ENCODE peak calls at places on chromosomes 13 and 19, in ten cellular contexts. Z is lung microvascular endothelial cell; Q is astrocyte of the spinal cord; R is AG10803; F is activated CD4-positive, CD25-positive, alpha-beta regulatory T cell treated with anti-CD3 and anti-CD28 coated beads, Interleukin-2, amount 50 U/mL, for 16 hours; O is amniotic epithelial cell; C is CD4-positive, alpha-beta T cell; A is amniotic stem cell; G is M059J; T is stimulated activated CD4-positive, alpha-beta T cell treated with anti-CD3 and anti-CD28 coated beads, TNF-alpha, amount 100 ng/mL, for 24 hours. W is an unnamed sample.

GRCh38 chr13:83121904-83122303 is 760.4 kb downstream of the SLITRK1 start:
- DNase-seq in F (no peak), Z (no peak), R (no peak), C (no peak), T (no peak), O (no peak), G (peak), A (no peak), Q (no peak), W (no peak)

GRCh38 chr13:98372886-98373285 is 195.8 kb upstream of the RNF113B start:
- DNase-seq in R (peak), T (no peak), G (no peak), C (no peak), Q (peak), O (peak), Z (no peak), F (no peak), A (no peak), W (no peak)

GRCh38 chr19:10517361-10517759 is at the start of gene S1PR5:
- DNase-seq in T (no peak), F (no peak), A (no peak), R (no peak), G (peak), Z (peak), C (no peak), O (no peak), Q (no peak), W (no peak)

GRCh38 chr13:114222461-114222968 is 12.2 kb upstream of the CDC16 start:
- DNase-seq in R (no peak), A (no peak), O (peak), T (no peak), F (no peak), C (no peak), Q (no peak), G (no peak), Z (no peak), W (no peak)

GRCh38 chr19:2624537-2625091 is 77.9 kb downstream of the GNG7 start:
- DNase-seq in G (peak), Z (no peak), R (no peak), O (no peak), F (no peak), A (no peak), T (no peak), C (no peak), Q (no peak), W (no peak)

GRCh38 chr13:75079226-75079625 is 402.7 kb downstream of the TBC1D4 start:
- DNase-seq in Z (peak), T (no peak), C (no peak), A (no peak), Q (peak), F (no peak), R (no peak), O (no peak), G (peak), W (no peak)

GRCh38 chr19:49056101-49056901 is 1.2 kb downstream of the CGB7 start:
- DNase-seq in A (no peak), Q (peak), G (peak), C (peak), O (peak), T (peak), R (peak), F (no peak), Z (peak), W (no peak)

GRCh38 chr13:52701728-52702480 is 37.7 kb downstream of the CNMD start:
- DNase-seq in Z (peak), C (no peak), Q (no peak), A (no peak), O (no peak), R (no peak), T (no peak), F (no peak), G (no peak), W (no peak)

GRCh38 chr19:37594982-37595382 is 306 bp downstream of the ZNF540 start:
- DNase-seq in T (no peak), G (no peak), O (peak), Q (no peak), F (peak), A (peak), C (peak), R (peak), Z (peak), W (no peak)

GRCh38 chr19:2261438-2262172 is 5.4 kb upstream of the JSRP1 start:
- DNase-seq in G (peak), T (no peak), F (no peak), R (no peak), C (peak), Z (no peak), Q (no peak), A (no peak), O (no peak), W (no peak)

GRCh38 chr19:41877490-41877876 is 404 bp downstream of the CD79A start:
- DNase-seq in R (no peak), C (no peak), F (no peak), O (no peak), A (no peak), Q (no peak), Z (no peak), T (no peak), G (no peak), W (no peak)

GRCh38 chr13:109998808-109999528 is 212.6 kb upstream of the IRS2 start:
- DNase-seq in O (peak), T (no peak), Z (no peak), G (peak), C (no peak), R (peak), Q (peak), A (peak), F (no peak), W (no peak)

GRCh38 chr19:3161453-3161852 is 17.1 kb upstream of the S1PR4 start:
- DNase-seq in R (no peak), T (no peak), Q (no peak), C (no peak), A (no peak), Z (peak), F (no peak), G (peak), O (peak), W (no peak)

GRCh38 chr13:94713556-94714182 is 1.3 kb upstream of the SOX21 start:
- DNase-seq in R (no peak), O (no peak), F (no peak), G (no peak), Q (peak), Z (no peak), A (no peak), T (no peak), C (no peak), W (no peak)

GRCh38 chr13:30736461-30736860 is 1.1 kb downstream of the ALOX5AP start:
- DNase-seq in C (no peak), F (no peak), Q (no peak), T (no peak), A (no peak), R (no peak), Z (no peak), G (no peak), O (no peak), W (no peak)

GRCh38 chr13:110774490-110774889 is 61.0 kb downstream of the ING1 start:
- DNase-seq in Z (no peak), F (no peak), Q (no peak), O (no peak), G (no peak), R (no peak), C (no peak), T (no peak), A (no peak), W (no peak)

GRCh38 chr13:110503037-110503901 is 58.3 kb downstream of the RAB20 start:
- DNase-seq in T (no peak), C (no peak), R (peak), O (peak), Z (no peak), G (no peak), Q (peak), F (no peak), A (no peak), W (no peak)

GRCh38 chr13:34037636-34038325 is 219.8 kb downstream of the RFC3 start:
- DNase-seq in A (no peak), O (no peak), R (no peak), T (no peak), F (no peak), G (peak), Z (no peak), C (no peak), Q (no peak), W (no peak)

GRCh38 chr13:33285420-33286124 is at the start of gene STARD13:
- DNase-seq in Z (peak), A (peak), C (no peak), F (no peak), G (peak), R (peak), O (peak), T (no peak), Q (peak), W (peak)

GRCh38 chr19:33259532-33259931 is 33.9 kb upstream of the SLC7A10 start:
- DNase-seq in T (no peak), A (no peak), O (peak), Z (no peak), C (no peak), F (no peak), G (peak), Q (no peak), R (no peak), W (no peak)

W was measured in HS-27A.